ENCODE peak calls at places on chromosomes 5 and 9, in ten cellular contexts. One of them, this sample, is unnamed.

GRCh38 chr5:81748556-81748955 is 2.3 kb downstream of the SSBP2 start:
- DNase-seq in uterus: no peak
- DNase-seq in heart left ventricle: no peak
- DNase-seq in psoas muscle: no peak
- DNase-seq in MCF 10A: no peak
- DNase-seq in dorsolateral prefrontal cortex: no peak
- DNase-seq in AG04450: no peak
- DNase-seq in CD4-positive, alpha-beta T cell: no peak
- DNase-seq in AG09309: no peak
- DNase-seq in GM12865: no peak
- DNase-seq in this sample: no peak

GRCh38 chr9:26893030-26893676 is 551 bp upstream of the CAAP1 start:
- DNase-seq in MCF 10A: peak; percentile 2
- DNase-seq in GM12865: no peak
- DNase-seq in CD4-positive, alpha-beta T cell: no peak
- DNase-seq in AG04450: no peak
- DNase-seq in AG09309: no peak
- DNase-seq in dorsolateral prefrontal cortex: no peak
- DNase-seq in uterus: no peak
- DNase-seq in psoas muscle: no peak
- DNase-seq in heart left ventricle: no peak
- DNase-seq in this sample: no peak

GRCh38 chr5:175879743-175880142 is 8.4 kb downstream of the CPLX2 start:
- DNase-seq in MCF 10A: no peak
- DNase-seq in CD4-positive, alpha-beta T cell: no peak
- DNase-seq in AG04450: no peak
- DNase-seq in AG09309: no peak
- DNase-seq in GM12865: no peak
- DNase-seq in uterus: no peak
- DNase-seq in psoas muscle: no peak
- DNase-seq in heart left ventricle: no peak
- DNase-seq in dorsolateral prefrontal cortex: no peak
- DNase-seq in this sample: no peak

GRCh38 chr9:26789959-26790358 is 102.6 kb downstream of the CAAP1 start:
- DNase-seq in CD4-positive, alpha-beta T cell: no peak
- DNase-seq in heart left ventricle: no peak
- DNase-seq in AG04450: no peak
- DNase-seq in uterus: no peak
- DNase-seq in dorsolateral prefrontal cortex: no peak
- DNase-seq in AG09309: no peak
- DNase-seq in MCF 10A: peak; percentile 32
- DNase-seq in GM12865: no peak
- DNase-seq in psoas muscle: no peak
- DNase-seq in this sample: no peak

GRCh38 chr5:113495402-113495801 is 7.1 kb upstream of the MCC start:
- DNase-seq in GM12865: no peak
- DNase-seq in dorsolateral prefrontal cortex: no peak
- DNase-seq in psoas muscle: no peak
- DNase-seq in MCF 10A: peak; percentile 38
- DNase-seq in CD4-positive, alpha-beta T cell: no peak
- DNase-seq in heart left ventricle: no peak
- DNase-seq in AG09309: no peak
- DNase-seq in uterus: no peak
- DNase-seq in AG04450: no peak
- DNase-seq in this sample: no peak

GRCh38 chr9:134662143-134662876 is 20.7 kb downstream of the COL5A1 start:
- DNase-seq in GM12865: no peak
- DNase-seq in AG04450: peak; percentile 56
- DNase-seq in AG09309: peak; percentile 84
- DNase-seq in MCF 10A: peak; percentile 83
- DNase-seq in psoas muscle: peak; percentile 66
- DNase-seq in dorsolateral prefrontal cortex: peak; percentile 36
- DNase-seq in CD4-positive, alpha-beta T cell: no peak
- DNase-seq in heart left ventricle: peak; percentile 84
- DNase-seq in uterus: peak; percentile 84
- DNase-seq in this sample: no peak

GRCh38 chr5:83401775-83402174 is 69.8 kb upstream of the VCAN start:
- DNase-seq in AG09309: no peak
- DNase-seq in AG04450: no peak
- DNase-seq in CD4-positive, alpha-beta T cell: no peak
- DNase-seq in dorsolateral prefrontal cortex: no peak
- DNase-seq in heart left ventricle: no peak
- DNase-seq in psoas muscle: no peak
- DNase-seq in GM12865: no peak
- DNase-seq in MCF 10A: no peak
- DNase-seq in uterus: no peak
- DNase-seq in this sample: no peak

GRCh38 chr9:113355197-113355596 is 5.9 kb downstream of the BSPRY start:
- DNase-seq in psoas muscle: no peak
- DNase-seq in MCF 10A: peak; percentile 25
- DNase-seq in uterus: no peak
- DNase-seq in CD4-positive, alpha-beta T cell: no peak
- DNase-seq in AG09309: no peak
- DNase-seq in dorsolateral prefrontal cortex: no peak
- DNase-seq in AG04450: no peak
- DNase-seq in GM12865: no peak
- DNase-seq in heart left ventricle: no peak
- DNase-seq in this sample: no peak

GRCh38 chr5:56610093-56610698 is 205.2 kb upstream of the MAP3K1 start:
- DNase-seq in GM12865: peak; percentile 27
- DNase-seq in dorsolateral prefrontal cortex: no peak
- DNase-seq in heart left ventricle: no peak
- DNase-seq in CD4-positive, alpha-beta T cell: no peak
- DNase-seq in AG09309: no peak
- DNase-seq in MCF 10A: peak; percentile 34
- DNase-seq in AG04450: no peak
- DNase-seq in uterus: no peak
- DNase-seq in psoas muscle: no peak
- DNase-seq in this sample: no peak

GRCh38 chr5:168669668-168670378 is 90.7 kb upstream of the PANK3 start:
- DNase-seq in dorsolateral prefrontal cortex: no peak
- DNase-seq in AG04450: no peak
- DNase-seq in uterus: no peak
- DNase-seq in CD4-positive, alpha-beta T cell: no peak
- DNase-seq in GM12865: no peak
- DNase-seq in MCF 10A: no peak
- DNase-seq in psoas muscle: no peak
- DNase-seq in heart left ventricle: no peak
- DNase-seq in AG09309: no peak
- DNase-seq in this sample: no peak

GRCh38 chr5:93607367-93608258 is 24.6 kb downstream of the NR2F1 start:
- DNase-seq in AG09309: peak; percentile 78
- DNase-seq in dorsolateral prefrontal cortex: no peak
- DNase-seq in heart left ventricle: no peak
- DNase-seq in AG04450: no peak
- DNase-seq in psoas muscle: no peak
- DNase-seq in GM12865: peak; percentile 53
- DNase-seq in uterus: no peak
- DNase-seq in MCF 10A: peak; percentile 62
- DNase-seq in CD4-positive, alpha-beta T cell: no peak
- DNase-seq in this sample: no peak
- TF ChIP-seq CTCF in AG09309: peak; percentile 61
- TF ChIP-seq CTCF in dorsolateral prefrontal cortex: peak; percentile 57
- TF ChIP-seq CTCF in heart left ventricle: peak; percentile 58
- TF ChIP-seq CTCF in AG04450: peak; percentile 68
- TF ChIP-seq CTCF in psoas muscle: peak; percentile 42
- TF ChIP-seq CTCF in GM12865: peak; percentile 48
- TF ChIP-seq CTCF in uterus: peak; percentile 36
- TF ChIP-seq CTCF in MCF 10A: peak; percentile 58
- TF ChIP-seq CTCF in CD4-positive, alpha-beta T cell: peak; percentile 48
- TF ChIP-seq CTCF in this sample: no peak

DNA sequence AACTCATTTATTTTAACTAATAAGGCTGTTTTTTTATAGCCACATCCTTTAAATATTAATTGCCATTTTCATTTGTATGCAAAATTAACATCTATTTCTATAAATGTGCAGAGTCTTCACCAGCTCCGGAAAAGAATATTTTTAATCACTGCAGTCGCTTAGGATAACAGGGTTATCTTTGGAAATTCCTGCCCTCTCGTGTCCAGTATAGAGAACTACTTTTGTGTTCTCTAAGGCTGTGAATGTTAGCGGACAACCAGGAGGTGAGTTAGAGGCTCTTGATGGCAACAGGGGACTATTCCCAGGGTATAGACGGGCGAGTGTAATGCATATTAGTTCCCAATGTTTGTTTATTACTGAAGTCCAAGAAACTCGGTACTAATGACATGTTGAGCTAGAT is 59.4 kb downstream of the GGTA1 start:
- DNase-seq in dorsolateral prefrontal cortex: no peak
- DNase-seq in GM12865: no peak
- DNase-seq in AG04450: no peak
- DNase-seq in CD4-positive, alpha-beta T cell: no peak
- DNase-seq in AG09309: no peak
- DNase-seq in heart left ventricle: no peak
- DNase-seq in uterus: no peak
- DNase-seq in MCF 10A: peak; percentile 17
- DNase-seq in psoas muscle: no peak
- DNase-seq in this sample: no peak
- TF ChIP-seq CTCF in dorsolateral prefrontal cortex: no peak
- TF ChIP-seq CTCF in GM12865: no peak
- TF ChIP-seq CTCF in AG04450: peak; percentile 55
- TF ChIP-seq CTCF in CD4-positive, alpha-beta T cell: no peak
- TF ChIP-seq CTCF in AG09309: peak; percentile 22
- TF ChIP-seq CTCF in heart left ventricle: peak; percentile 50
- TF ChIP-seq CTCF in uterus: peak; percentile 16
- TF ChIP-seq CTCF in MCF 10A: peak; percentile 15
- TF ChIP-seq CTCF in psoas muscle: peak; percentile 7
- TF ChIP-seq CTCF in this sample: no peak

GRCh38 chr9:71901695-71902094 is 9.3 kb downstream of the ABHD17B start:
- DNase-seq in heart left ventricle: no peak
- DNase-seq in uterus: no peak
- DNase-seq in AG09309: no peak
- DNase-seq in AG04450: no peak
- DNase-seq in psoas muscle: no peak
- DNase-seq in dorsolateral prefrontal cortex: no peak
- DNase-seq in GM12865: no peak
- DNase-seq in MCF 10A: no peak
- DNase-seq in CD4-positive, alpha-beta T cell: no peak
- DNase-seq in this sample: no peak
- TF ChIP-seq CTCF in heart left ventricle: no peak
- TF ChIP-seq CTCF in uterus: no peak
- TF ChIP-seq CTCF in AG09309: no peak
- TF ChIP-seq CTCF in AG04450: no peak
- TF ChIP-seq CTCF in psoas muscle: no peak
- TF ChIP-seq CTCF in dorsolateral prefrontal cortex: no peak
- TF ChIP-seq CTCF in GM12865: no peak
- TF ChIP-seq CTCF in MCF 10A: no peak
- TF ChIP-seq CTCF in CD4-positive, alpha-beta T cell: no peak
- TF ChIP-seq CTCF in this sample: no peak

GRCh38 chr9:136762915-136763648 is 1.2 kb downstream of the LCN15 start:
- DNase-seq in psoas muscle: peak; percentile 66
- DNase-seq in AG04450: no peak
- DNase-seq in heart left ventricle: peak; percentile 66
- DNase-seq in AG09309: no peak
- DNase-seq in CD4-positive, alpha-beta T cell: no peak
- DNase-seq in dorsolateral prefrontal cortex: peak; percentile 30
- DNase-seq in uterus: peak; percentile 31
- DNase-seq in MCF 10A: peak; percentile 14
- DNase-seq in GM12865: peak; percentile 68
- DNase-seq in this sample: no peak

GRCh38 chr9:136764301-136764891 is at the start of gene LCN15:
- DNase-seq in AG09309: no peak
- DNase-seq in dorsolateral prefrontal cortex: no peak
- DNase-seq in MCF 10A: no peak
- DNase-seq in AG04450: no peak
- DNase-seq in uterus: no peak
- DNase-seq in CD4-positive, alpha-beta T cell: no peak
- DNase-seq in psoas muscle: peak; percentile 36
- DNase-seq in GM12865: no peak
- DNase-seq in heart left ventricle: no peak
- DNase-seq in this sample: no peak

GRCh38 chr9:136762221-136762691 is 2.1 kb downstream of the LCN15 start:
- DNase-seq in GM12865: no peak
- DNase-seq in dorsolateral prefrontal cortex: peak; percentile 10
- DNase-seq in MCF 10A: no peak
- DNase-seq in AG04450: no peak
- DNase-seq in psoas muscle: peak; percentile 52
- DNase-seq in CD4-positive, alpha-beta T cell: no peak
- DNase-seq in uterus: no peak
- DNase-seq in AG09309: no peak
- DNase-seq in heart left ventricle: no peak
- DNase-seq in this sample: no peak

GRCh38 chr9:136763649-136764035 is 676 bp downstream of the LCN15 start:
- DNase-seq in uterus: no peak
- DNase-seq in CD4-positive, alpha-beta T cell: no peak
- DNase-seq in AG09309: no peak
- DNase-seq in GM12865: no peak
- DNase-seq in dorsolateral prefrontal cortex: no peak
- DNase-seq in MCF 10A: no peak
- DNase-seq in heart left ventricle: no peak
- DNase-seq in psoas muscle: peak; percentile 34
- DNase-seq in AG04450: no peak
- DNase-seq in this sample: no peak

DNA sequence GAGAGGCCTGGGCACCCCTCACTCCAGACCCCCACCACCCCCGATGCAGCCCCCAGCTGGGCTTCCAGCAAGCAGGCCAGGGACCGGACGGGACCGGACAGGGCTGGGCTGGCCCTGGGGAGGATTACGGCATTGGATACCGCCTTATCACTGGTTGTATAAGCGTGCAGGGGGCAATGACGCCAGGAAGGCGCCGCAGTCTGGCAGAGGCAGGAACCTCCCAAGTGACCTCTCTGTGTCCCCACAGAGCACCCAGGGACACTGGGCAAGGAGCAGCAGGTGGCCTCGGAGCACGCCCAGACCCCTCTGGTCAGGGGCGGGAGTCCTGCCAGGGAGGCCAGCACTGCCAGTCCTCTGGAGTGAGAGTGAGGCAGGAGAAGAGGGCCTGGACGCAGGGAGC is 723 bp upstream of the LCN15 start:
- DNase-seq in MCF 10A: no peak
- DNase-seq in AG04450: no peak
- DNase-seq in AG09309: no peak
- DNase-seq in psoas muscle: peak; percentile 48
- DNase-seq in CD4-positive, alpha-beta T cell: no peak
- DNase-seq in dorsolateral prefrontal cortex: no peak
- DNase-seq in uterus: no peak
- DNase-seq in heart left ventricle: peak; percentile 66
- DNase-seq in GM12865: no peak
- DNase-seq in this sample: no peak
- TF ChIP-seq CTCF in MCF 10A: no peak
- TF ChIP-seq CTCF in AG04450: no peak
- TF ChIP-seq CTCF in AG09309: no peak
- TF ChIP-seq CTCF in psoas muscle: no peak
- TF ChIP-seq CTCF in CD4-positive, alpha-beta T cell: no peak
- TF ChIP-seq CTCF in dorsolateral prefrontal cortex: no peak
- TF ChIP-seq CTCF in uterus: no peak
- TF ChIP-seq CTCF in heart left ventricle: no peak
- TF ChIP-seq CTCF in GM12865: no peak
- TF ChIP-seq CTCF in this sample: no peak

This sample was measured in activated B cell treated with CpG ODN at 0.5 μM for 24 hours.